ENCODE peak calls at places on chromosome 4, in eight cellular contexts. One of them, this sample, is unnamed.

GRCh38 chr4:38334791-38335190 is 329.2 kb upstream of the KLF3 start:
- DNase-seq in body of pancreas: no peak
- DNase-seq in tibial nerve: no peak
- DNase-seq in testis: no peak
- DNase-seq in GM12878: no peak
- DNase-seq in ovary: no peak
- DNase-seq in adrenal gland: no peak
- DNase-seq in stomach: no peak
- DNase-seq in this sample: no peak

GRCh38 chr4:64598068-64598467 is 188.8 kb upstream of the TECRL start:
- DNase-seq in stomach: no peak
- DNase-seq in testis: no peak
- DNase-seq in GM12878: no peak
- DNase-seq in ovary: no peak
- DNase-seq in tibial nerve: no peak
- DNase-seq in body of pancreas: no peak
- DNase-seq in adrenal gland: no peak
- DNase-seq in this sample: no peak

GRCh38 chr4:58111818-58112217 is 1001.6 kb upstream of the IGFBP7 start:
- DNase-seq in adrenal gland: no peak
- DNase-seq in tibial nerve: no peak
- DNase-seq in body of pancreas: no peak
- DNase-seq in GM12878: no peak
- DNase-seq in ovary: no peak
- DNase-seq in testis: no peak
- DNase-seq in stomach: no peak
- DNase-seq in this sample: no peak

GRCh38 chr4:106315476-106315967 is 487 bp downstream of the TBCK start:
- DNase-seq in tibial nerve: no peak
- DNase-seq in testis: no peak
- DNase-seq in stomach: no peak
- DNase-seq in ovary: no peak
- DNase-seq in body of pancreas: no peak
- DNase-seq in GM12878: no peak
- DNase-seq in adrenal gland: no peak
- DNase-seq in this sample: peak; percentile 39

GRCh38 chr4:177302371-177303100 is 7.1 kb upstream of the NEIL3 start:
- DNase-seq in ovary: no peak
- DNase-seq in GM12878: no peak
- DNase-seq in testis: no peak
- DNase-seq in stomach: no peak
- DNase-seq in tibial nerve: no peak
- DNase-seq in adrenal gland: no peak
- DNase-seq in body of pancreas: no peak
- DNase-seq in this sample: no peak

GRCh38 chr4:71130827-71131603 is 137.6 kb downstream of the DCK start:
- DNase-seq in GM12878: no peak
- DNase-seq in ovary: no peak
- DNase-seq in testis: no peak
- DNase-seq in stomach: no peak
- DNase-seq in body of pancreas: no peak
- DNase-seq in adrenal gland: no peak
- DNase-seq in tibial nerve: no peak
- DNase-seq in this sample: no peak

GRCh38 chr4:168558587-168558986 is 61.7 kb downstream of the PALLD start:
- DNase-seq in testis: no peak
- DNase-seq in ovary: no peak
- DNase-seq in stomach: no peak
- DNase-seq in tibial nerve: no peak
- DNase-seq in body of pancreas: no peak
- DNase-seq in GM12878: no peak
- DNase-seq in adrenal gland: no peak
- DNase-seq in this sample: no peak

GRCh38 chr4:147981305-147981704 is 249.4 kb downstream of the ARHGAP10 start:
- DNase-seq in adrenal gland: no peak
- DNase-seq in tibial nerve: no peak
- DNase-seq in body of pancreas: no peak
- DNase-seq in testis: no peak
- DNase-seq in stomach: no peak
- DNase-seq in GM12878: peak; percentile 57
- DNase-seq in ovary: no peak
- DNase-seq in this sample: no peak

GRCh38 chr4:163748474-163748873 is 254.0 kb downstream of the TMA16 start:
- DNase-seq in stomach: no peak
- DNase-seq in adrenal gland: no peak
- DNase-seq in tibial nerve: no peak
- DNase-seq in body of pancreas: no peak
- DNase-seq in testis: no peak
- DNase-seq in ovary: no peak
- DNase-seq in GM12878: no peak
- DNase-seq in this sample: no peak

GRCh38 chr4:151689211-151689991 is 71.4 kb downstream of the GATB start:
- DNase-seq in tibial nerve: no peak
- DNase-seq in stomach: no peak
- DNase-seq in ovary: no peak
- DNase-seq in body of pancreas: no peak
- DNase-seq in adrenal gland: no peak
- DNase-seq in GM12878: no peak
- DNase-seq in testis: no peak
- DNase-seq in this sample: no peak

GRCh38 chr4:66357316-66357715 is 687.0 kb upstream of the EPHA5 start:
- DNase-seq in adrenal gland: no peak
- DNase-seq in GM12878: no peak
- DNase-seq in body of pancreas: no peak
- DNase-seq in ovary: no peak
- DNase-seq in tibial nerve: no peak
- DNase-seq in stomach: no peak
- DNase-seq in testis: no peak
- DNase-seq in this sample: no peak

GRCh38 chr4:156377036-156377700 is 423.5 kb upstream of the CTSO start:
- DNase-seq in ovary: no peak
- DNase-seq in tibial nerve: no peak
- DNase-seq in adrenal gland: no peak
- DNase-seq in testis: no peak
- DNase-seq in stomach: no peak
- DNase-seq in body of pancreas: no peak
- DNase-seq in GM12878: no peak
- DNase-seq in this sample: no peak

GRCh38 chr4:10753326-10753725 is 68.8 kb upstream of the CLNK start:
- DNase-seq in ovary: no peak
- DNase-seq in GM12878: no peak
- DNase-seq in testis: no peak
- DNase-seq in body of pancreas: no peak
- DNase-seq in tibial nerve: no peak
- DNase-seq in adrenal gland: no peak
- DNase-seq in stomach: no peak
- DNase-seq in this sample: no peak

GRCh38 chr4:151238477-151238876 is 38.5 kb upstream of the PRSS48 start:
- DNase-seq in GM12878: no peak
- DNase-seq in body of pancreas: no peak
- DNase-seq in ovary: no peak
- DNase-seq in tibial nerve: no peak
- DNase-seq in adrenal gland: no peak
- DNase-seq in stomach: no peak
- DNase-seq in testis: no peak
- DNase-seq in this sample: no peak

GRCh38 chr4:8238061-8238511 is 31.5 kb upstream of the HTRA3 start:
- DNase-seq in GM12878: no peak
- DNase-seq in testis: no peak
- DNase-seq in body of pancreas: no peak
- DNase-seq in stomach: peak; percentile 45
- DNase-seq in tibial nerve: no peak
- DNase-seq in adrenal gland: no peak
- DNase-seq in ovary: no peak
- DNase-seq in this sample: no peak

GRCh38 chr4:2792711-2793577 is at the start of gene SH3BP2:
- DNase-seq in body of pancreas: peak; percentile 84
- DNase-seq in ovary: peak; percentile 89
- DNase-seq in testis: peak; percentile 85
- DNase-seq in GM12878: no peak
- DNase-seq in tibial nerve: peak; percentile 73
- DNase-seq in stomach: peak; percentile 86
- DNase-seq in adrenal gland: peak; percentile 72
- DNase-seq in this sample: no peak

GRCh38 chr4:15162046-15162445 is 159.8 kb downstream of the CPEB2 start:
- DNase-seq in GM12878: no peak
- DNase-seq in testis: no peak
- DNase-seq in ovary: no peak
- DNase-seq in tibial nerve: no peak
- DNase-seq in stomach: no peak
- DNase-seq in adrenal gland: no peak
- DNase-seq in body of pancreas: no peak
- DNase-seq in this sample: no peak

GRCh38 chr4:87209696-87210095 is 10.7 kb downstream of the KLHL8 start:
- DNase-seq in tibial nerve: no peak
- DNase-seq in body of pancreas: no peak
- DNase-seq in ovary: no peak
- DNase-seq in testis: peak; percentile 26
- DNase-seq in GM12878: peak; percentile 26
- DNase-seq in stomach: peak; percentile 42
- DNase-seq in adrenal gland: peak; percentile 57
- DNase-seq in this sample: no peak

DNA sequence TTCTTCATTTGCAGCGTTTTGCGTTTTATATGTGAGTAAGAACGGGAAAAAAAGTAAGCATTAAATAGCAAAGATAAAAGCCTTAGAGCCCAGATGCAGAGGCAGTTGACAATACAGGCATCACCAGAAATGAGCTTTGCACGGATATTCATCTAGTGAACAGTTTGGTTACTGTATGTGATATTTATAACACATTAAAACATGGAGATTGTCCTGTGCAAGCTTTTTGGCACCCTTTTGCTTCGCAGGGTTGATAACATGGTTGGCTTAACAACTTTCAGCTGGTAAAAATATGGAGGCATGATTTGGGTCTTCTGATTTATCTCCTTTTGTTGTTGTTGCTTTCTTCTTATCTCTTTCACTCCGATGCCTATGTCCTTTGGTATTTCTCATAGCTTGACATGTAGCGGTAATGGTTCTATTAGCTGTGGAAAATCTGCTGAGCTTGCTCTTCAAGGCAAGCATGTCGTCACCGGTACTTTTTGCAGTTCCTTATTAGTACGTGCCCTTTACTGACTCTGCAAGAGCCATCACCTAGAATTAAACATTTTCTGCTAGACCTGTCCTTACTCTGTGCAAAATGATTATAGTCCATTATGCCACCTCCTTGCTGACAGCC is 102.9 kb downstream of the PCDH7 start:
- DNase-seq in adrenal gland: no peak
- DNase-seq in body of pancreas: no peak
- DNase-seq in ovary: no peak
- DNase-seq in tibial nerve: no peak
- DNase-seq in GM12878: no peak
- DNase-seq in testis: no peak
- DNase-seq in stomach: no peak
- DNase-seq in this sample: no peak
- TF ChIP-seq POLR2A in adrenal gland: no peak
- TF ChIP-seq POLR2A in body of pancreas: no peak
- TF ChIP-seq POLR2A in ovary: no peak
- TF ChIP-seq POLR2A in tibial nerve: no peak
- TF ChIP-seq POLR2A in GM12878: no peak
- TF ChIP-seq POLR2A in testis: no peak
- TF ChIP-seq POLR2A in stomach: no peak
- TF ChIP-seq POLR2A in this sample: no peak

DNA sequence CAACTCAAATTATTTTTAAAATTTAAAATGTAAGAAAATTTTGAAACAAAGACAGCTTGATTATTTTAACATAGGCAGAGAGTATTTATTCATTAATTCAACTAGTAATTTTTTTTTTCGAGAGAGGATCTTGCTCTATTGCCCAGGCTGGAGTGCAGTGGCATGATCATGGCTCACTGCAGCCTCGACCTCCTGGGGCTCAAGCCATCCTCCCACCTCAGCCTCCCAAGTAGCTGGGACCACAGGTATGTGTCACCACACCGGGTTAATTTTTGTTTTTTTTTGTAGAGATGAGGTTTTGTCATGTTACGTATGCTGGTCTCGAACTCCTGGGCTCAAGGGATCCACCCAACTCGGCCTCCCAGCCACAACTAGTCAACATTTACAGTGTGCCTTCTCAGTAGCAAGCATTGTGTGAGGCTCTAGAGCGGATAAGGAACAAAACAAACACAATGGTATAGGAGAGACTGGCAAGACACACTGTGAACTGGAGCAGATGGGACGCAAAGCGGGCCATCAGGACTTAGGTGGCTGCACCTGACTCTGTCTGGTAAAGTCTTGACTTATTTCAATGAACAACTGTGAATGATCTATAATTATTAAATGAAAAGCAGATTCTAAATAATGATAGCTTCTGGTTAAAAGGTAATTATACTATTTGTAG is 21.6 kb downstream of the SETD7 start:
- DNase-seq in GM12878: no peak
- DNase-seq in testis: no peak
- DNase-seq in tibial nerve: no peak
- DNase-seq in ovary: no peak
- DNase-seq in body of pancreas: peak; percentile 50
- DNase-seq in adrenal gland: no peak
- DNase-seq in stomach: no peak
- DNase-seq in this sample: no peak
- H3K4me1 ChIP-seq in GM12878: no peaks in the 10 kb centered on the region
- H3K4me1 ChIP-seq in testis: no peaks in the 10 kb centered on the region
- H3K4me1 ChIP-seq in tibial nerve: no peaks in the 10 kb centered on the region
- H3K4me1 ChIP-seq in ovary: no peaks in the 10 kb centered on the region
- H3K4me1 ChIP-seq in body of pancreas: peaks cover 23% of the 10 kb centered on the region
- H3K4me1 ChIP-seq in adrenal gland: no peaks in the 10 kb centered on the region
- H3K4me1 ChIP-seq in stomach: peaks cover 36% of the 10 kb centered on the region
- H3K4me1 ChIP-seq in this sample: peaks cover 11% of the 10 kb centered on the region

GRCh38 chr4:183798249-183798920 is 106.7 kb upstream of the STOX2 start:
- DNase-seq in stomach: no peak
- DNase-seq in body of pancreas: no peak
- DNase-seq in testis: peak; percentile 33
- DNase-seq in ovary: no peak
- DNase-seq in tibial nerve: no peak
- DNase-seq in adrenal gland: no peak
- DNase-seq in GM12878: no peak
- DNase-seq in this sample: no peak
- H3K4me3 ChIP-seq in stomach: peak overlapping the region; percentile 58
- H3K4me3 ChIP-seq in body of pancreas: peak overlapping the region; percentile 58
- H3K4me3 ChIP-seq in testis: peak overlapping the region; percentile 66
- H3K4me3 ChIP-seq in ovary: peak overlapping the region; percentile 15
- H3K4me3 ChIP-seq in tibial nerve: peak overlapping the region; percentile 60
- H3K4me3 ChIP-seq in adrenal gland: peak overlapping the region; percentile 58
- H3K4me3 ChIP-seq in GM12878: no peak overlapping the region
- H3K4me3 ChIP-seq in this sample: peak overlapping the region; percentile 51

GRCh38 chr4:109075617-109076016 is 226.8 kb downstream of the COL25A1 start:
- DNase-seq in ovary: no peak
- DNase-seq in testis: no peak
- DNase-seq in adrenal gland: no peak
- DNase-seq in GM12878: no peak
- DNase-seq in tibial nerve: no peak
- DNase-seq in body of pancreas: no peak
- DNase-seq in stomach: no peak
- DNase-seq in this sample: no peak

GRCh38 chr4:109067509-109068205 is 234.8 kb downstream of the COL25A1 start:
- DNase-seq in body of pancreas: peak; percentile 24
- DNase-seq in testis: peak; percentile 22
- DNase-seq in tibial nerve: peak; percentile 16
- DNase-seq in ovary: peak; percentile 36
- DNase-seq in GM12878: no peak
- DNase-seq in adrenal gland: peak; percentile 30
- DNase-seq in stomach: no peak
- DNase-seq in this sample: no peak

GRCh38 chr4:109077486-109077885 is 225.0 kb downstream of the COL25A1 start:
- DNase-seq in GM12878: no peak
- DNase-seq in body of pancreas: no peak
- DNase-seq in adrenal gland: no peak
- DNase-seq in ovary: no peak
- DNase-seq in testis: no peak
- DNase-seq in stomach: no peak
- DNase-seq in tibial nerve: no peak
- DNase-seq in this sample: no peak

GRCh38 chr4:109072595-109072994 is 229.9 kb downstream of the COL25A1 start:
- DNase-seq in body of pancreas: no peak
- DNase-seq in GM12878: no peak
- DNase-seq in tibial nerve: no peak
- DNase-seq in adrenal gland: no peak
- DNase-seq in testis: no peak
- DNase-seq in ovary: no peak
- DNase-seq in stomach: no peak
- DNase-seq in this sample: no peak
- TF ChIP-seq POLR2A in body of pancreas: no peak
- TF ChIP-seq POLR2A in GM12878: no peak
- TF ChIP-seq POLR2A in tibial nerve: no peak
- TF ChIP-seq POLR2A in adrenal gland: no peak
- TF ChIP-seq POLR2A in testis: no peak
- TF ChIP-seq POLR2A in ovary: no peak
- TF ChIP-seq POLR2A in stomach: no peak
- TF ChIP-seq POLR2A in this sample: no peak

This sample was measured in prostate gland.